ENCODE peak calls at places on chromosome 5, in five cellular contexts. O is PC-3, A is GM23248, H is MM.1S, B is neural progenitor cell. Q is an unnamed sample.

GRCh38 chr5:126917918-126918623 is 112.3 kb downstream of the MARCHF3 start:
- DNase-seq in B (peak; percentile 63), H (no peak), O (peak; percentile 87), A (peak; percentile 67), Q (peak; percentile 77)

GRCh38 chr5:72159501-72159911 is 52.2 kb downstream of the MAP1B start:
- DNase-seq in O (no peak), A (peak; percentile 84), H (no peak), B (no peak), Q (no peak)

GRCh38 chr5:80054682-80055081 is 19.5 kb downstream of the THBS4 start:
- DNase-seq in H (no peak), B (no peak), A (peak; percentile 65), O (peak; percentile 14), Q (no peak)

GRCh38 chr5:40572947-40573346 is 106.8 kb upstream of the PTGER4 start:
- DNase-seq in O (no peak), B (no peak), H (no peak), A (peak; percentile 82), Q (no peak)

GRCh38 chr5:74766348-74766886 is 500 bp downstream of the GFM2 start:
- DNase-seq in B (peak; percentile 48), O (peak; percentile 34), H (peak; percentile 67), A (peak; percentile 84), Q (peak; percentile 63)

GRCh38 chr5:139262414-139263139 is 31.0 kb upstream of the MATR3 start:
- DNase-seq in H (peak; percentile 82), O (peak; percentile 83), B (peak; percentile 92), A (peak; percentile 97), Q (peak; percentile 87)

GRCh38 chr5:17177491-17178204 is 39.8 kb upstream of the BASP1 start:
- DNase-seq in A (no peak), H (no peak), O (no peak), B (no peak), Q (no peak)

GRCh38 chr5:93189707-93190120 is 391.3 kb downstream of the NR2F1-AS1 start:
- DNase-seq in O (peak; percentile 97), B (no peak), A (peak; percentile 94), H (no peak), Q (no peak)

GRCh38 chr5:14628346-14628745 is 36.2 kb upstream of the OTULIN start:
- DNase-seq in H (peak; percentile 73), O (peak; percentile 72), A (peak; percentile 65), B (peak; percentile 72), Q (no peak)

GRCh38 chr5:130109152-130109551 is 204.9 kb downstream of the CHSY3 start:
- DNase-seq in O (peak; percentile 61), H (peak; percentile 75), A (peak; percentile 59), B (peak; percentile 59), Q (peak; percentile 7)

GRCh38 chr5:154087260-154087659 is 48.5 kb downstream of the MFAP3 start:
- DNase-seq in O (no peak), H (peak; percentile 25), B (peak; percentile 33), A (peak; percentile 63), Q (no peak)

GRCh38 chr5:169221519-169221918 is 79.4 kb downstream of the SLIT3 start:
- DNase-seq in B (no peak), O (no peak), H (no peak), A (no peak), Q (no peak)

GRCh38 chr5:55903121-55903701 is 52.1 kb downstream of the IL31RA start:
- DNase-seq in O (no peak), H (no peak), B (no peak), A (no peak), Q (no peak)

GRCh38 chr5:10655686-10656075 is 91.8 kb downstream of the ANKRD33B start:
- DNase-seq in B (no peak), H (no peak), A (no peak), O (no peak), Q (no peak)
- TF ChIP-seq EZH2phosphoT487 in B (no peak), H (no peak), A (no peak), O (no peak), Q (no peak)

GRCh38 chr5:120510098-120510634 is 46.1 kb downstream of the PRR16 start:
- DNase-seq in A (no peak), O (no peak), H (no peak), B (no peak), Q (no peak)
- TF ChIP-seq EZH2phosphoT487 in A (no peak), O (no peak), H (no peak), B (no peak), Q (no peak)

GRCh38 chr5:115050860-115051259 is 118.8 kb downstream of the TRIM36 start:
- DNase-seq in B (no peak), A (no peak), O (no peak), H (no peak), Q (no peak)
- TF ChIP-seq EZH2phosphoT487 in B (no peak), A (no peak), O (no peak), H (no peak), Q (no peak)

GRCh38 chr5:58499231-58499630 is 8.0 kb downstream of the GAPT start:
- DNase-seq in A (no peak), B (no peak), H (no peak), O (no peak), Q (no peak)

GRCh38 chr5:58496488-58496887 is 5.3 kb downstream of the GAPT start:
- DNase-seq in B (no peak), O (no peak), H (no peak), A (no peak), Q (no peak)

GRCh38 chr5:58499951-58500350 is 8.7 kb downstream of the GAPT start:
- DNase-seq in O (peak; percentile 3), H (no peak), A (no peak), B (no peak), Q (no peak)

GRCh38 chr5:58502032-58502431 is 10.8 kb downstream of the GAPT start:
- DNase-seq in A (no peak), H (no peak), B (peak; percentile 31), O (no peak), Q (no peak)

GRCh38 chr5:58497956-58498942 is 7.0 kb downstream of the GAPT start:
- DNase-seq in A (peak; percentile 47), B (peak; percentile 46), H (no peak), O (peak; percentile 44), Q (peak; percentile 37)
- TF ChIP-seq EZH2phosphoT487 in A (no peak), B (no peak), H (no peak), O (no peak), Q (no peak)

GRCh38 chr5:35360671-35361070 is 130.4 kb upstream of the PRLR start:
- DNase-seq in A (no peak), H (no peak), B (no peak), O (no peak), Q (no peak)
- TF ChIP-seq EZH2phosphoT487 in A (no peak), H (no peak), B (no peak), O (no peak), Q (no peak)

GRCh38 chr5:135072357-135073247 is 38.6 kb upstream of the PITX1 start:
- DNase-seq in H (peak; percentile 87), O (no peak), A (no peak), B (peak; percentile 50), Q (no peak)
- TF ChIP-seq EZH2phosphoT487 in H (no peak), O (no peak), A (no peak), B (no peak), Q (no peak)

GRCh38 chr5:78404682-78405293 is 44.4 kb downstream of the SCAMP1 start:
- DNase-seq in H (no peak), B (no peak), A (no peak), O (no peak), Q (no peak)

GRCh38 chr5:78399115-78399514 is 38.7 kb downstream of the SCAMP1 start:
- DNase-seq in O (no peak), B (no peak), A (no peak), H (no peak), Q (no peak)
- TF ChIP-seq EZH2phosphoT487 in O (no peak), B (no peak), A (no peak), H (no peak), Q (no peak)

DNA sequence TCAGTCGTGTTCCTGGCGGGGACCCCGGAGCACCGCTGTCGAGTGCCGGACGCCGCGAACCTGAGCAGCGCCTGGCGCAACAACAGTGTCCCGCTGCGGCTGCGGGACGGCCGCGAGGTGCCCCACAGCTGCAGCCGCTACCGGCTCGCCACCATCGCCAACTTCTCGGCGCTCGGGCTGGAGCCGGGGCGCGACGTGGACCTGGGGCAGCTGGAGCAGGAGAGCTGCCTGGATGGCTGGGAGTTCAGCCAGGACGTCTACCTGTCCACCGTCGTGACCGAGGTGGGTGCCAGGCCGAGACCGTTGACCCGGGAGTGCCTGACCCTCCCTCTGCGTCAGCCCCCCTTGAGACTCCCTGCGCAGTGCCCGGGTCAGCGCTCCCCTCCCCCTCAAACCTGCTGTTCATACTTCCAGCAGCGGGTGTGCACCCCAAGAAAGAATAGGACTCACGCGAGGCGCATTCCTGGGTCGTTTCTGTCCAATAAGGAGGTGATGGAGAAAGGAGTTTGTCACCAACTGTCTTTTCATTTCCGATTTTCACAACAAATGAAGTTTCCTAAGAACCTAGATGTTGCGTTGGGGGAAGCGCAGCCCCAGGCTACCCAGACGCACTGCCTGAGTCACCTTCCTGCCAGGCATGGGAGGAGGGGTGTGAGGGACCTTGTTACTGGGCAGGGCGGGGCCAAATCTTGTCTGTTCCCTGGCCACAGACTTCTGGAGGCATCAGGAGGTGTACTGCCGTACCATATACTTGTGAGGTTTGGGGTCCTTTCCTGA is 722 bp downstream of the SLC22A4 start:
- DNase-seq in O (peak; percentile 82), B (peak; percentile 64), A (peak; percentile 97), H (peak; percentile 12), Q (no peak)
- TF ChIP-seq EZH2phosphoT487 in O (no peak), B (peak; percentile 61), A (no peak), H (no peak), Q (no peak)

GRCh38 chr5:156681276-156681675 is 168.8 kb upstream of the PPP1R2B start:
- DNase-seq in H (no peak), B (no peak), O (no peak), A (no peak), Q (no peak)
- TF ChIP-seq EZH2phosphoT487 in H (no peak), B (no peak), O (no peak), A (no peak), Q (no peak)

DNA sequence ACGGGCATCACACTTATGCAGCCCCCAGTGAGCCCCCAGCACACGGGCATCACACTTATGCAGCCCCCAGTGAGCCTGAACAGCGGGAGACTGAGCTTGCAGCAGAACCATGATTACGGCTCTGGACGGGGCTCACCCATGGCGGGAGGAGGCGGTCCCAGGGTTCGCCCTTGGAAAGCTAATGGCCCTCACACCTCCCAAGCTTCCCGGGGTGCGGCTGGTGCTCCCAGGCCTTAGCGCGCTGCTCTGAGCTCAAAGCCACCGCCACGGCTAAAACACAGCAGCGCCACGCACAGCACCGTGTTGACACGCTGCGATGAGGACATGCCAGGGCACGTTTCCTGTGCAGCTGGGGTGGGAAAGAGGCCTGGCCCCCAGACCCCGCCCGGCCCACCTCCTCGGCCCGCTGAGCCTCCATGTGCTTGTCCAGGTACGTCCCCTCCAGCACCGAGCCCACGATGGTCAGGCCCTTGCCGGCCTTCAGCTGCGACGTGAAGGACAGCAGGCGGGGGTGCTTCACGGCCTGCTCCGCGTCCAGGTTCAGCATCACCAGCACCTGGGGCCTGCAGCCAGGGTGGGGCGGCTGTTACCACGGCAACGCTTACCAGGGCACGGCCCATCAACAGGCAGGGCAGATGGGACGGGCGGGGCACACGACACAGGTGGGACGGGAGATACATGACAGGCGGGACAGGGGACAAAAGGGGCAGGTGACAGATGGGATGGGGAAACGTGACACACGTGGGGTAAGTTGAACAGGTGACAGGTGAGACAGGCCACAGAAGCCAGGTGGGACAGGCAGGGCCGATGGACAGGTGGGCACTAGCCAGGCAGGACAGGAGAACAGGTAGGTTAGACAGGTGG is 38.4 kb downstream of the SLC12A7 start:
- DNase-seq in H (no peak), O (no peak), A (no peak), B (no peak), Q (no peak)
- TF ChIP-seq EZH2phosphoT487 in H (no peak), O (no peak), A (no peak), B (no peak), Q (no peak)